ENCODE peak calls at places on chromosomes 6 and 20, in ten cellular contexts. One of them, this sample, is unnamed.

GRCh38 chr6:40563111-40563510 is 24.1 kb downstream of the LRFN2 start:
- DNase-seq in ovary: no peak
- DNase-seq in choroid plexus epithelial cell: no peak
- DNase-seq in NB4: no peak
- DNase-seq in BE2C: no peak
- DNase-seq in cardiac fibroblast: no peak
- DNase-seq in HFF-Myc: no peak
- DNase-seq in CD8-positive, alpha-beta T cell: no peak
- DNase-seq in A549: no peak
- DNase-seq in IMR-90: no peak
- DNase-seq in this sample: no peak

GRCh38 chr6:11276228-11276627 is 43.8 kb upstream of the NEDD9 start:
- DNase-seq in BE2C: no peak
- DNase-seq in CD8-positive, alpha-beta T cell: no peak
- DNase-seq in cardiac fibroblast: no peak
- DNase-seq in IMR-90: no peak
- DNase-seq in A549: no peak
- DNase-seq in choroid plexus epithelial cell: no peak
- DNase-seq in NB4: no peak
- DNase-seq in ovary: no peak
- DNase-seq in HFF-Myc: no peak
- DNase-seq in this sample: no peak

GRCh38 chr6:56101141-56101553 is 146.2 kb downstream of the COL21A1 start:
- DNase-seq in choroid plexus epithelial cell: peak; percentile 97
- DNase-seq in CD8-positive, alpha-beta T cell: no peak
- DNase-seq in NB4: peak; percentile 96
- DNase-seq in HFF-Myc: peak; percentile 92
- DNase-seq in ovary: no peak
- DNase-seq in A549: peak; percentile 9
- DNase-seq in cardiac fibroblast: peak; percentile 98
- DNase-seq in BE2C: no peak
- DNase-seq in IMR-90: peak; percentile 94
- DNase-seq in this sample: no peak

GRCh38 chr6:158672726-158673125 is 22.9 kb downstream of the SYTL3 start:
- DNase-seq in cardiac fibroblast: no peak
- DNase-seq in A549: no peak
- DNase-seq in choroid plexus epithelial cell: no peak
- DNase-seq in IMR-90: no peak
- DNase-seq in HFF-Myc: no peak
- DNase-seq in ovary: no peak
- DNase-seq in CD8-positive, alpha-beta T cell: no peak
- DNase-seq in NB4: no peak
- DNase-seq in BE2C: no peak
- DNase-seq in this sample: no peak

GRCh38 chr20:51930775-51931174 is 128.5 kb upstream of the SALL4 start:
- DNase-seq in IMR-90: peak; percentile 68
- DNase-seq in NB4: peak; percentile 17
- DNase-seq in choroid plexus epithelial cell: peak; percentile 87
- DNase-seq in HFF-Myc: peak; percentile 56
- DNase-seq in BE2C: peak; percentile 19
- DNase-seq in CD8-positive, alpha-beta T cell: no peak
- DNase-seq in A549: no peak
- DNase-seq in ovary: no peak
- DNase-seq in cardiac fibroblast: peak; percentile 98
- DNase-seq in this sample: no peak

GRCh38 chr20:35398660-35399144 is 13.1 kb downstream of the UQCC1 start:
- DNase-seq in HFF-Myc: no peak
- DNase-seq in ovary: no peak
- DNase-seq in A549: no peak
- DNase-seq in choroid plexus epithelial cell: peak; percentile 82
- DNase-seq in CD8-positive, alpha-beta T cell: no peak
- DNase-seq in cardiac fibroblast: peak; percentile 73
- DNase-seq in IMR-90: peak; percentile 26
- DNase-seq in NB4: no peak
- DNase-seq in BE2C: no peak
- DNase-seq in this sample: no peak

GRCh38 chr20:1108437-1108920 is 9.9 kb upstream of the PSMF1 start:
- DNase-seq in HFF-Myc: no peak
- DNase-seq in NB4: peak; percentile 58
- DNase-seq in ovary: no peak
- DNase-seq in IMR-90: peak; percentile 23
- DNase-seq in CD8-positive, alpha-beta T cell: peak; percentile 36
- DNase-seq in choroid plexus epithelial cell: peak; percentile 57
- DNase-seq in A549: peak; percentile 75
- DNase-seq in cardiac fibroblast: peak; percentile 48
- DNase-seq in BE2C: peak; percentile 46
- DNase-seq in this sample: no peak

GRCh38 chr6:74074609-74075008 is 378.6 kb downstream of the CD109 start:
- DNase-seq in CD8-positive, alpha-beta T cell: no peak
- DNase-seq in ovary: no peak
- DNase-seq in NB4: no peak
- DNase-seq in BE2C: no peak
- DNase-seq in choroid plexus epithelial cell: no peak
- DNase-seq in IMR-90: no peak
- DNase-seq in cardiac fibroblast: no peak
- DNase-seq in A549: no peak
- DNase-seq in HFF-Myc: no peak
- DNase-seq in this sample: no peak

GRCh38 chr6:35049885-35050284 is 91.3 kb downstream of the TCP11 start:
- DNase-seq in choroid plexus epithelial cell: peak; percentile 95
- DNase-seq in IMR-90: peak; percentile 93
- DNase-seq in A549: no peak
- DNase-seq in ovary: no peak
- DNase-seq in cardiac fibroblast: peak; percentile 38
- DNase-seq in HFF-Myc: peak; percentile 76
- DNase-seq in CD8-positive, alpha-beta T cell: no peak
- DNase-seq in BE2C: no peak
- DNase-seq in NB4: peak; percentile 91
- DNase-seq in this sample: no peak

GRCh38 chr6:35047265-35048011 is 93.7 kb downstream of the TCP11 start:
- DNase-seq in HFF-Myc: no peak
- DNase-seq in IMR-90: peak; percentile 71
- DNase-seq in A549: no peak
- DNase-seq in choroid plexus epithelial cell: peak; percentile 79
- DNase-seq in NB4: peak; percentile 98
- DNase-seq in BE2C: no peak
- DNase-seq in ovary: no peak
- DNase-seq in CD8-positive, alpha-beta T cell: no peak
- DNase-seq in cardiac fibroblast: peak; percentile 80
- DNase-seq in this sample: no peak

GRCh38 chr6:35048031-35048613 is 93.0 kb downstream of the TCP11 start:
- DNase-seq in IMR-90: no peak
- DNase-seq in cardiac fibroblast: no peak
- DNase-seq in HFF-Myc: no peak
- DNase-seq in choroid plexus epithelial cell: no peak
- DNase-seq in BE2C: no peak
- DNase-seq in A549: no peak
- DNase-seq in ovary: peak; percentile 48
- DNase-seq in NB4: peak; percentile 68
- DNase-seq in CD8-positive, alpha-beta T cell: no peak
- DNase-seq in this sample: no peak

GRCh38 chr6:35049346-35049745 is 91.8 kb downstream of the TCP11 start:
- DNase-seq in A549: no peak
- DNase-seq in HFF-Myc: no peak
- DNase-seq in ovary: no peak
- DNase-seq in BE2C: no peak
- DNase-seq in NB4: no peak
- DNase-seq in IMR-90: no peak
- DNase-seq in cardiac fibroblast: no peak
- DNase-seq in CD8-positive, alpha-beta T cell: no peak
- DNase-seq in choroid plexus epithelial cell: no peak
- DNase-seq in this sample: no peak

GRCh38 chr6:35048631-35049083 is 92.5 kb downstream of the TCP11 start:
- DNase-seq in choroid plexus epithelial cell: peak; percentile 94
- DNase-seq in HFF-Myc: no peak
- DNase-seq in ovary: no peak
- DNase-seq in IMR-90: peak; percentile 94
- DNase-seq in cardiac fibroblast: peak; percentile 21
- DNase-seq in A549: no peak
- DNase-seq in BE2C: no peak
- DNase-seq in NB4: peak; percentile 76
- DNase-seq in CD8-positive, alpha-beta T cell: no peak
- DNase-seq in this sample: peak; percentile 34
- TF ChIP-seq CTCF in choroid plexus epithelial cell: peak; percentile 47
- TF ChIP-seq CTCF in HFF-Myc: peak; percentile 24
- TF ChIP-seq CTCF in ovary: no peak
- TF ChIP-seq CTCF in IMR-90: peak; percentile 21
- TF ChIP-seq CTCF in cardiac fibroblast: peak; percentile 11
- TF ChIP-seq CTCF in A549: no peak
- TF ChIP-seq CTCF in BE2C: no peak
- TF ChIP-seq CTCF in NB4: peak; percentile 53
- TF ChIP-seq CTCF in CD8-positive, alpha-beta T cell: peak; percentile 22
- TF ChIP-seq CTCF in this sample: peak; percentile 43

GRCh38 chr6:163260111-163260895 is 154.2 kb upstream of the QKI start:
- DNase-seq in NB4: peak; percentile 43
- DNase-seq in ovary: no peak
- DNase-seq in IMR-90: no peak
- DNase-seq in BE2C: peak; percentile 47
- DNase-seq in HFF-Myc: no peak
- DNase-seq in choroid plexus epithelial cell: peak; percentile 50
- DNase-seq in cardiac fibroblast: peak; percentile 19
- DNase-seq in A549: no peak
- DNase-seq in CD8-positive, alpha-beta T cell: no peak
- DNase-seq in this sample: no peak

GRCh38 chr6:163261361-163261760 is 153.2 kb upstream of the QKI start:
- DNase-seq in CD8-positive, alpha-beta T cell: no peak
- DNase-seq in A549: no peak
- DNase-seq in NB4: no peak
- DNase-seq in cardiac fibroblast: no peak
- DNase-seq in IMR-90: no peak
- DNase-seq in BE2C: no peak
- DNase-seq in ovary: no peak
- DNase-seq in HFF-Myc: no peak
- DNase-seq in choroid plexus epithelial cell: no peak
- DNase-seq in this sample: no peak

GRCh38 chr6:163262080-163262479 is 152.4 kb upstream of the QKI start:
- DNase-seq in HFF-Myc: no peak
- DNase-seq in choroid plexus epithelial cell: no peak
- DNase-seq in A549: no peak
- DNase-seq in NB4: no peak
- DNase-seq in cardiac fibroblast: no peak
- DNase-seq in IMR-90: no peak
- DNase-seq in CD8-positive, alpha-beta T cell: no peak
- DNase-seq in ovary: no peak
- DNase-seq in BE2C: no peak
- DNase-seq in this sample: no peak

GRCh38 chr6:163260911-163261310 is 153.6 kb upstream of the QKI start:
- DNase-seq in HFF-Myc: no peak
- DNase-seq in NB4: no peak
- DNase-seq in ovary: no peak
- DNase-seq in choroid plexus epithelial cell: no peak
- DNase-seq in IMR-90: no peak
- DNase-seq in A549: no peak
- DNase-seq in cardiac fibroblast: no peak
- DNase-seq in CD8-positive, alpha-beta T cell: no peak
- DNase-seq in BE2C: no peak
- DNase-seq in this sample: no peak

DNA sequence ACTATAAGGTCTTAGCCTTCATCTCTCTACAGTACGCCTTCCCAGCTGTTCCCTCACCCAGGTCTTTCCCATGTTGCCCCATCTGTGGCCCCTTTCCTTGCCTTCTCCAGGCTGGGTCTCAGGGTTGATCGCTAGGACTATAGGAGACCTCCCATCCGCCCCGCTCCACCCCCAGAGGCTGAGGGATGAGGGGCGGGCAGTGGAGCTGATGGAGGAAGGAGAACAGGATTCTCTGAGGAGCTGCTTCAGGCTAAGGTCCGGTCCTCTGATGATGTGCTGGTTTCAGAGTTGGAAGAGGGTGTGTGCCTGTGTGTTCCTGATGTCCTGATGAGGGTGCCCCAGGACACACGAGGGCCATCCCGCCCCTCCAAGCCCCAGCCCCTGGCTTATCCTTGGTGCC is 154.8 kb upstream of the QKI start:
- DNase-seq in ovary: no peak
- DNase-seq in A549: no peak
- DNase-seq in IMR-90: no peak
- DNase-seq in cardiac fibroblast: no peak
- DNase-seq in choroid plexus epithelial cell: no peak
- DNase-seq in CD8-positive, alpha-beta T cell: no peak
- DNase-seq in HFF-Myc: no peak
- DNase-seq in BE2C: no peak
- DNase-seq in NB4: no peak
- DNase-seq in this sample: no peak
- H3K4me3 ChIP-seq in ovary: no peak overlapping the region
- H3K4me3 ChIP-seq in A549: no peak overlapping the region
- H3K4me3 ChIP-seq in IMR-90: no peak overlapping the region
- H3K4me3 ChIP-seq in cardiac fibroblast: peak overlapping the region; percentile 6
- H3K4me3 ChIP-seq in choroid plexus epithelial cell: no peak overlapping the region
- H3K4me3 ChIP-seq in CD8-positive, alpha-beta T cell: no peak overlapping the region
- H3K4me3 ChIP-seq in HFF-Myc: no peak overlapping the region
- H3K4me3 ChIP-seq in BE2C: no peak overlapping the region
- H3K4me3 ChIP-seq in NB4: no peak overlapping the region
- H3K4me3 ChIP-seq in this sample: no peak overlapping the region

DNA sequence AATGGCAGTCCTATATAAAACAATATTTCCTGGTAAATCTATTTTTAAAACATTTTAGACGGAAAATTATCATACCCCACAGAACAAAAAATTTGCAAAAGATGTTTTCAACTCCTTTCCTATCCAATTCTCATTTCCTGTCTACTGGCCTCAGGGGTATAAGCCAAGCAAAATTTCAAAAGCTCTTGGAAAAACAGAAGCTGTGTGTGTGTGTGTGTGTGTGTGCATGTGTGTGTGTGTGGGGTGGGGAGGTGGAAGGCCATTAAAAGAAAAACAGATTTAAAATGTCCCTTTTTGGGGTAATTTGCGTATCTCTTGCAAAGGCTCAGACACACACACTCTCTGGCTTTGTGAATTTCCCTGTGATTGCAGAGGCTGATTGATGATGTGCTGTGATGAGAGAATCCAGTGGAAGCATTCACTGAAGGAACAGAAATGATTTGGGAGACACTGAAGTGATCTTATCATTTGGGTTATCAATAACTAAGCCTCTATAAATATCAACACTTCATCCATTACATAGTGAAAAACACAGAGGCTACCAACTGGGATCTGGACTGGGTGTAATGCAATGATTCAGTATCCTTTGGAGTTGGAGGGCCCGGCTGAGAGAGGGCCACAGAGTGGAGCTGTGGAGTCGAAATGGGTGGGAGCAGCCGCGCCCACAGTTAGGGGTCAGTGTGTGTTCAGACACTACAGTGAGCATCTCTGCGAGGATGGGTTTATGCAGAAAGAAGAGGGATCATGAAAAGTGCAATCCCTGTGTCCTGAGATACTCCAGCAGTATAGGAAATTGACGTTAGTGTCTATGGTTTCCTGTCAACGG is 106.8 kb upstream of the PREP start:
- DNase-seq in BE2C: peak; percentile 33
- DNase-seq in IMR-90: peak; percentile 56
- DNase-seq in ovary: peak; percentile 43
- DNase-seq in CD8-positive, alpha-beta T cell: no peak
- DNase-seq in choroid plexus epithelial cell: peak; percentile 64
- DNase-seq in HFF-Myc: no peak
- DNase-seq in cardiac fibroblast: peak; percentile 54
- DNase-seq in A549: no peak
- DNase-seq in NB4: peak; percentile 4
- DNase-seq in this sample: no peak
- TF ChIP-seq CTCF in BE2C: peak; percentile 37
- TF ChIP-seq CTCF in IMR-90: peak; percentile 55
- TF ChIP-seq CTCF in ovary: no peak
- TF ChIP-seq CTCF in CD8-positive, alpha-beta T cell: no peak
- TF ChIP-seq CTCF in choroid plexus epithelial cell: peak; percentile 75
- TF ChIP-seq CTCF in HFF-Myc: peak; percentile 39
- TF ChIP-seq CTCF in cardiac fibroblast: peak; percentile 36
- TF ChIP-seq CTCF in A549: peak; percentile 16
- TF ChIP-seq CTCF in NB4: peak; percentile 6
- TF ChIP-seq CTCF in this sample: peak; percentile 10

GRCh38 chr6:7241160-7241559 is 71.8 kb downstream of the SSR1 start:
- DNase-seq in HFF-Myc: no peak
- DNase-seq in choroid plexus epithelial cell: no peak
- DNase-seq in ovary: no peak
- DNase-seq in IMR-90: no peak
- DNase-seq in cardiac fibroblast: no peak
- DNase-seq in NB4: no peak
- DNase-seq in CD8-positive, alpha-beta T cell: no peak
- DNase-seq in BE2C: no peak
- DNase-seq in A549: no peak
- DNase-seq in this sample: no peak

GRCh38 chr6:7242835-7243187 is 70.2 kb downstream of the SSR1 start:
- DNase-seq in IMR-90: no peak
- DNase-seq in A549: no peak
- DNase-seq in ovary: no peak
- DNase-seq in choroid plexus epithelial cell: no peak
- DNase-seq in NB4: no peak
- DNase-seq in CD8-positive, alpha-beta T cell: no peak
- DNase-seq in cardiac fibroblast: no peak
- DNase-seq in BE2C: no peak
- DNase-seq in HFF-Myc: no peak
- DNase-seq in this sample: no peak

GRCh38 chr6:7240351-7240750 is 72.6 kb downstream of the SSR1 start:
- DNase-seq in BE2C: no peak
- DNase-seq in cardiac fibroblast: no peak
- DNase-seq in HFF-Myc: no peak
- DNase-seq in choroid plexus epithelial cell: no peak
- DNase-seq in IMR-90: no peak
- DNase-seq in CD8-positive, alpha-beta T cell: no peak
- DNase-seq in A549: no peak
- DNase-seq in NB4: no peak
- DNase-seq in ovary: no peak
- DNase-seq in this sample: no peak

GRCh38 chr6:7243188-7243942 is 69.6 kb downstream of the SSR1 start:
- DNase-seq in cardiac fibroblast: peak; percentile 74
- DNase-seq in HFF-Myc: peak; percentile 43
- DNase-seq in NB4: peak; percentile 84
- DNase-seq in IMR-90: peak; percentile 64
- DNase-seq in CD8-positive, alpha-beta T cell: peak; percentile 8
- DNase-seq in choroid plexus epithelial cell: peak; percentile 76
- DNase-seq in BE2C: peak; percentile 49
- DNase-seq in A549: peak; percentile 54
- DNase-seq in ovary: peak; percentile 62
- DNase-seq in this sample: no peak

DNA sequence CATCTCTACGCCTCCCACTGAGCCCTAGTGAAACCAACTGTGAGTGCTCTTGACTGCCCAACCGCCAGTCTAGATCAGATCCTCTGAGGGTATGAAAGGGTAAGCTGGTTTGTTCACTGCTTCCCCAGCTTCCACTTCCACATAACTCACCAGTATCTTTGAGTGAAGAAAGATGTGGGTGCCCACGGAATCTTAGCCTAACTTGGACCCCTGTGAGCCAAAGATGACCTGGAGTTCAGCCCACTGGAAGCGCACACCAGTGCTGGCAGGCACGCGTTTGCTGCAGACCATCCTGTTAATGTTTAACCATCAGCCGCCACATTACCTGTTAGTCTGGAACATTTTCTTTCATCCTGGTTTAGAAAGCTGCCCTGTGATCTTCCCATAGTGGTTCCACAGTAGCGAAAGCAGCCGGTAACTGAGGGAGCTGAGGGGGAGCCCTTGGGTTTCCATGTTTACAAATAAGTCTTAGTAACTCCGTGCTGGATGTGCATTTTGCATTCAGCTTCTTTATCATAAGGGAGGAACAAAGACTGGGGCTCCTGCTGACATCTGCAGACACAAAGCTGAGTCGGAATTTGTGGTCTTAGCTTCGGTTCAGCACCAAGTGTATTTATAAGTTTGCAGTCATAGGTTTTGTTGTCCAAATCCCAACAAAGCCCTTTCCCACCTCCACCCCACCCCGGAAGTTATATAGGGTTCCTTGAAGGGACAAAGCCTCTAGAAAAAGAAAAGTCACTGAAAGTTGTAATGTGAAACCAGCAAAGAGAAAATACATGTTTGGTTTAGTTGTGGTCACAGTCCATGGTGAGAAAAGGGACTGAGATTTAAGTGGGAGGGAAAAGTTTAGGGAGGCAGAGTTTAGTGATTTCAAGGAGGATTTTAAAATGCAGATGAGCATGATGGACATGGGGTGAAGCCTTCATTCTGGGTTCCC is 71.0 kb downstream of the SSR1 start:
- DNase-seq in HFF-Myc: no peak
- DNase-seq in choroid plexus epithelial cell: peak; percentile 54
- DNase-seq in A549: no peak
- DNase-seq in IMR-90: peak; percentile 48
- DNase-seq in BE2C: no peak
- DNase-seq in ovary: no peak
- DNase-seq in CD8-positive, alpha-beta T cell: no peak
- DNase-seq in cardiac fibroblast: no peak
- DNase-seq in NB4: no peak
- DNase-seq in this sample: no peak
- H3K4me3 ChIP-seq in HFF-Myc: no peak overlapping the region
- H3K4me3 ChIP-seq in choroid plexus epithelial cell: no peak overlapping the region
- H3K4me3 ChIP-seq in A549: no peak overlapping the region
- H3K4me3 ChIP-seq in IMR-90: no peak overlapping the region
- H3K4me3 ChIP-seq in BE2C: no peak overlapping the region
- H3K4me3 ChIP-seq in ovary: no peak overlapping the region
- H3K4me3 ChIP-seq in CD8-positive, alpha-beta T cell: no peak overlapping the region
- H3K4me3 ChIP-seq in cardiac fibroblast: no peak overlapping the region
- H3K4me3 ChIP-seq in NB4: no peak overlapping the region
- H3K4me3 ChIP-seq in this sample: no peak overlapping the region

This sample was measured in GM06990.